ENCODE peak calls at places on chromosomes 1 and 21, in nine cellular contexts. One of them, this sample, is unnamed. For H3K27me3, the result is how much of the 10 kb centered on the place peaks cover.

GRCh38 chr1:212514056-212514614 is 81.4 kb downstream of the NENF start:
- DNase-seq in neuronal stem cell: no peak
- DNase-seq in CD8-positive, alpha-beta T cell: peak
- DNase-seq in HAP-1: no peak
- DNase-seq in tibial artery: peak
- DNase-seq in K562: peak
- DNase-seq in CD4-positive, alpha-beta T cell: no peak
- DNase-seq in GM23248: peak
- DNase-seq in BJ: no peak
- DNase-seq in this sample: no peak

GRCh38 chr1:31750858-31751638 is 13.1 kb downstream of the ADGRB2 start:
- DNase-seq in neuronal stem cell: no peak
- DNase-seq in CD8-positive, alpha-beta T cell: peak
- DNase-seq in HAP-1: no peak
- DNase-seq in tibial artery: no peak
- DNase-seq in K562: no peak
- DNase-seq in CD4-positive, alpha-beta T cell: no peak
- DNase-seq in GM23248: peak
- DNase-seq in BJ: peak
- DNase-seq in this sample: no peak

GRCh38 chr1:178686407-178686806 is 38.6 kb upstream of the RALGPS2 start:
- DNase-seq in neuronal stem cell: no peak
- DNase-seq in CD8-positive, alpha-beta T cell: no peak
- DNase-seq in HAP-1: no peak
- DNase-seq in tibial artery: no peak
- DNase-seq in K562: no peak
- DNase-seq in CD4-positive, alpha-beta T cell: no peak
- DNase-seq in GM23248: no peak
- DNase-seq in BJ: no peak
- DNase-seq in this sample: no peak

GRCh38 chr1:92408825-92409224 is 77.9 kb downstream of the GFI1 start:
- DNase-seq in neuronal stem cell: no peak
- DNase-seq in CD8-positive, alpha-beta T cell: no peak
- DNase-seq in HAP-1: no peak
- DNase-seq in tibial artery: no peak
- DNase-seq in K562: no peak
- DNase-seq in CD4-positive, alpha-beta T cell: no peak
- DNase-seq in GM23248: peak
- DNase-seq in BJ: no peak
- DNase-seq in this sample: no peak

GRCh38 chr1:46183926-46184557 is 7.8 kb upstream of the P3R3URF start:
- DNase-seq in neuronal stem cell: no peak
- DNase-seq in CD8-positive, alpha-beta T cell: peak
- DNase-seq in HAP-1: no peak
- DNase-seq in tibial artery: no peak
- DNase-seq in K562: no peak
- DNase-seq in CD4-positive, alpha-beta T cell: no peak
- DNase-seq in GM23248: peak
- DNase-seq in BJ: no peak
- DNase-seq in this sample: no peak

GRCh38 chr21:38322551-38322950 is 65.8 kb downstream of the KCNJ15 start:
- DNase-seq in neuronal stem cell: no peak
- DNase-seq in CD8-positive, alpha-beta T cell: no peak
- DNase-seq in HAP-1: no peak
- DNase-seq in tibial artery: no peak
- DNase-seq in K562: no peak
- DNase-seq in CD4-positive, alpha-beta T cell: no peak
- DNase-seq in GM23248: peak
- DNase-seq in BJ: no peak
- DNase-seq in this sample: no peak

GRCh38 chr1:228243093-228243492 is 35.2 kb downstream of the OBSCN start:
- DNase-seq in neuronal stem cell: no peak
- DNase-seq in CD8-positive, alpha-beta T cell: no peak
- DNase-seq in HAP-1: no peak
- DNase-seq in tibial artery: no peak
- DNase-seq in K562: no peak
- DNase-seq in CD4-positive, alpha-beta T cell: no peak
- DNase-seq in GM23248: no peak
- DNase-seq in BJ: no peak
- DNase-seq in this sample: no peak

GRCh38 chr1:44807364-44808062 is 362 bp upstream of the DYNLT4 start:
- DNase-seq in neuronal stem cell: peak
- DNase-seq in CD8-positive, alpha-beta T cell: peak
- DNase-seq in HAP-1: peak
- DNase-seq in tibial artery: peak
- DNase-seq in K562: peak
- DNase-seq in CD4-positive, alpha-beta T cell: peak
- DNase-seq in GM23248: peak
- DNase-seq in BJ: peak
- DNase-seq in this sample: peak

GRCh38 chr21:38258803-38259485 is 2.2 kb downstream of the KCNJ15 start:
- DNase-seq in neuronal stem cell: no peak
- DNase-seq in CD8-positive, alpha-beta T cell: no peak
- DNase-seq in HAP-1: no peak
- DNase-seq in tibial artery: no peak
- DNase-seq in K562: no peak
- DNase-seq in CD4-positive, alpha-beta T cell: no peak
- DNase-seq in GM23248: peak
- DNase-seq in BJ: no peak
- DNase-seq in this sample: no peak

GRCh38 chr1:48093147-48093546 is 96.0 kb upstream of the TRABD2B start:
- DNase-seq in neuronal stem cell: no peak
- DNase-seq in CD8-positive, alpha-beta T cell: no peak
- DNase-seq in HAP-1: no peak
- DNase-seq in tibial artery: no peak
- DNase-seq in K562: no peak
- DNase-seq in CD4-positive, alpha-beta T cell: no peak
- DNase-seq in GM23248: no peak
- DNase-seq in BJ: no peak
- DNase-seq in this sample: no peak

GRCh38 chr1:162371611-162372010 is 5.0 kb downstream of the SPATA46 start:
- DNase-seq in neuronal stem cell: no peak
- DNase-seq in CD8-positive, alpha-beta T cell: no peak
- DNase-seq in HAP-1: no peak
- DNase-seq in tibial artery: no peak
- DNase-seq in K562: no peak
- DNase-seq in CD4-positive, alpha-beta T cell: no peak
- DNase-seq in GM23248: peak
- DNase-seq in BJ: no peak
- DNase-seq in this sample: no peak

GRCh38 chr1:10635992-10636391 is 160.5 kb downstream of the CASZ1 start:
- DNase-seq in neuronal stem cell: no peak
- DNase-seq in CD8-positive, alpha-beta T cell: no peak
- DNase-seq in HAP-1: no peak
- DNase-seq in tibial artery: peak
- DNase-seq in K562: no peak
- DNase-seq in CD4-positive, alpha-beta T cell: no peak
- DNase-seq in GM23248: no peak
- DNase-seq in BJ: no peak
- DNase-seq in this sample: no peak

GRCh38 chr1:3819626-3820245 is 23.4 kb upstream of the LRRC47 start:
- DNase-seq in neuronal stem cell: no peak
- DNase-seq in CD8-positive, alpha-beta T cell: no peak
- DNase-seq in HAP-1: no peak
- DNase-seq in tibial artery: peak
- DNase-seq in K562: no peak
- DNase-seq in CD4-positive, alpha-beta T cell: no peak
- DNase-seq in GM23248: no peak
- DNase-seq in BJ: no peak
- DNase-seq in this sample: no peak

GRCh38 chr1:3820316-3820715 is 24.0 kb upstream of the LRRC47 start:
- DNase-seq in neuronal stem cell: no peak
- DNase-seq in CD8-positive, alpha-beta T cell: no peak
- DNase-seq in HAP-1: no peak
- DNase-seq in tibial artery: peak
- DNase-seq in K562: no peak
- DNase-seq in CD4-positive, alpha-beta T cell: no peak
- DNase-seq in GM23248: no peak
- DNase-seq in BJ: no peak
- DNase-seq in this sample: no peak

GRCh38 chr1:3821934-3822307 is 25.6 kb upstream of the LRRC47 start:
- DNase-seq in neuronal stem cell: no peak
- DNase-seq in CD8-positive, alpha-beta T cell: no peak
- DNase-seq in HAP-1: no peak
- DNase-seq in tibial artery: peak
- DNase-seq in K562: no peak
- DNase-seq in CD4-positive, alpha-beta T cell: no peak
- DNase-seq in GM23248: no peak
- DNase-seq in BJ: no peak
- DNase-seq in this sample: no peak

GRCh38 chr1:3822421-3822820 is 26.1 kb upstream of the LRRC47 start:
- DNase-seq in neuronal stem cell: no peak
- DNase-seq in CD8-positive, alpha-beta T cell: no peak
- DNase-seq in HAP-1: no peak
- DNase-seq in tibial artery: peak
- DNase-seq in K562: peak
- DNase-seq in CD4-positive, alpha-beta T cell: no peak
- DNase-seq in GM23248: no peak
- DNase-seq in BJ: no peak
- DNase-seq in this sample: no peak

DNA sequence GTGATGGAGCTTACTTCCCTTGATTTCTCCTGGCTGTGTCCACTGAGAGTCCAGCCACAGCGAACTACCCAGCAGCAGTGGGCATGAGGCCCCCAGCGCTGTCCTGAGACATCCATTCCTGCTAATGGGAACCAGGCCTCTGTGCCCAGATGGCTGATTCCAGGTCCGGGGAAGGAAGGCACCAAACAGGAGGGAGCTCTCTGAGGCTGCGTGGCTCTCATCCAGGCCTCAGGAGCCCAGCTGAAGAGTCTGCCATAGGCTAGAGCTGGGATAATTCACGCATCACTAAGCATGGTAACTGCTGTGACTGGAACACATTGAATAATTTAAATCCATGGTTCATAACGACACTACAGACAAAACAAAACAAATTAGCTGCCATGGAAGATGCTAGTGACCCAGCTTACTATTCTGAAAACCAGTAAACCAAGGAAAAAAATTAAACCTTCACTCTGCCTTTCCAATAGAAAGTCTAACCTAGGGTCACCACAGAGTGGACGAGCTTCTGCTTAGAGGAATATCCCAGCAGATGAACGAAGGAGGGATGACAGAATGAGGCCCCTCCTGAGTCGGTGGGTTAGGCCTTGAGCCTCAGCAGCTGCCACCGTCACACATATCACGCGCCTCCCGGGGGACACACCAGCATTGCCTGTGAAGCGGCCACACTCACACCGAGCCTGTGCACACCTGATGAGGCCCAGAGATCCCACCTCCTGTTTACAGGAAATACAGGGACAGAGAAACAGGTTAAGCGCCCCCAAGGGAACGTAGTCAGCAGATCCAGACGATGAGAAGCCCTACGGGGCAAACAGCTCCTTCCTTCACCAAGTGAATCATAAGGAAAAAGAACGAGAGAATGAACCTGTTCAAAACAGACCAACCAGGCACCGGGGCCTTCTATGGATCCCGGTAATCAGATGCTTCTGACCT is 25.0 kb upstream of the LRRC47 start:
- DNase-seq in neuronal stem cell: no peak
- DNase-seq in CD8-positive, alpha-beta T cell: no peak
- DNase-seq in HAP-1: no peak
- DNase-seq in tibial artery: peak
- DNase-seq in K562: no peak
- DNase-seq in CD4-positive, alpha-beta T cell: no peak
- DNase-seq in GM23248: no peak
- DNase-seq in BJ: no peak
- DNase-seq in this sample: no peak
- H3K27me3 ChIP-seq in neuronal stem cell: under half
- H3K27me3 ChIP-seq in CD8-positive, alpha-beta T cell: under half
- H3K27me3 ChIP-seq in HAP-1: under half
- H3K27me3 ChIP-seq in tibial artery: under half
- H3K27me3 ChIP-seq in K562: under half
- H3K27me3 ChIP-seq in CD4-positive, alpha-beta T cell: under half
- H3K27me3 ChIP-seq in GM23248: under half
- H3K27me3 ChIP-seq in BJ: under half
- H3K27me3 ChIP-seq in this sample: under half

GRCh38 chr1:205506409-205507196 is 2.1 kb downstream of the CDK18 start:
- DNase-seq in neuronal stem cell: no peak
- DNase-seq in CD8-positive, alpha-beta T cell: no peak
- DNase-seq in HAP-1: no peak
- DNase-seq in tibial artery: no peak
- DNase-seq in K562: no peak
- DNase-seq in CD4-positive, alpha-beta T cell: no peak
- DNase-seq in GM23248: no peak
- DNase-seq in BJ: no peak
- DNase-seq in this sample: no peak
- H3K27me3 ChIP-seq in neuronal stem cell: half or more
- H3K27me3 ChIP-seq in CD8-positive, alpha-beta T cell: under half
- H3K27me3 ChIP-seq in HAP-1: under half
- H3K27me3 ChIP-seq in tibial artery: under half
- H3K27me3 ChIP-seq in K562: half or more
- H3K27me3 ChIP-seq in CD4-positive, alpha-beta T cell: under half
- H3K27me3 ChIP-seq in GM23248: under half
- H3K27me3 ChIP-seq in BJ: under half
- H3K27me3 ChIP-seq in this sample: under half

DNA sequence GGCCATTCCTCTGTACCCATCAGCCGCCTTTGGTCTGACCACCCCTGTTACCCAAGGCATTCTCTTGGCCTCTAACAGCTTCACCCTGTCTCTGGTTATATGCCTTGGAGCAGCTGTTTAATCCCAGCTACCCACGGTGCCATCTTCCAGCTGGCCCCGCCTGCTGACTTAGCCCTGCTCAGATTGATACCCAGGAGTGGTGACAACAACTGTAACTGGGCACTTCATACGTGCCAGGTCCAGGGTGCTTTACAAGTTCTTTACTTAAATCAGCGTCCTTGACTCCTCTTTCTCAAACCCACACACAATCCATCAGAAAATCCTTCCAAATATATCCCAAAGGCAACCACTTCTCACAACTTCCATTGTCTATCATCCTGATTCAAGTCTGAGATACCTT is 37.2 kb upstream of the HMGB4 start:
- DNase-seq in neuronal stem cell: no peak
- DNase-seq in CD8-positive, alpha-beta T cell: no peak
- DNase-seq in HAP-1: no peak
- DNase-seq in tibial artery: no peak
- DNase-seq in K562: no peak
- DNase-seq in CD4-positive, alpha-beta T cell: no peak
- DNase-seq in GM23248: no peak
- DNase-seq in BJ: no peak
- DNase-seq in this sample: no peak
- H3K27me3 ChIP-seq in neuronal stem cell: under half
- H3K27me3 ChIP-seq in CD8-positive, alpha-beta T cell: under half
- H3K27me3 ChIP-seq in HAP-1: under half
- H3K27me3 ChIP-seq in tibial artery: under half
- H3K27me3 ChIP-seq in K562: under half
- H3K27me3 ChIP-seq in CD4-positive, alpha-beta T cell: under half
- H3K27me3 ChIP-seq in GM23248: under half
- H3K27me3 ChIP-seq in BJ: under half
- H3K27me3 ChIP-seq in this sample: under half

DNA sequence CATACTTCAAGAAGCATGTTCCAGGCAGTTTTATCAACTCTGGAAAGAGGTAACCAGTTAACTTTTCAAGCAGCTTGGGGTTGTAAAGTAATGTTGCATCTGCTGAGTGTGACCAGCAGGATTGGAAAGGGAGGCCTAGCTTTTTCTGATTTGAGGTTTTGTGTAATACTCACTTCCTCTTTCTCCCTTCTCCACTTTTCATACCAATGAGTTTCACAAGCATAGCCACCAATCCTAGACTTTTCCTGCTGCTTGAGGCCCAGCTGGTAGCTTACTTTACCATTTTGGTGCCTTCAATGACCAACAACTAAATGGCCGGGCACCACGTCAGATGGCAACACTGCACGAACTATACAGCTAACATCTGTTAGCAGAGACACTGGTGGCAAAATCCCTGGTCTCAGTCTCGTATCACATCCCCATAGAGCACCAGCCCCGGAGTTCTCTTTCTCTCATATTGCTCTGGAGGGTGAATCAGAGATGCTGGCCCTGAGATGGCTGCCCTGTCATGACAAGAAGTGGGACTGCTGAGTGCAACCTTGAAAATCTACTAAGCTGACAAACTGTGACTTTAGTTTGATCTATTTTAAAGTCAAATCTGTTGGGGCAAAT is 14.8 kb upstream of the GPR88 start:
- DNase-seq in neuronal stem cell: no peak
- DNase-seq in CD8-positive, alpha-beta T cell: no peak
- DNase-seq in HAP-1: no peak
- DNase-seq in tibial artery: no peak
- DNase-seq in K562: no peak
- DNase-seq in CD4-positive, alpha-beta T cell: no peak
- DNase-seq in GM23248: no peak
- DNase-seq in BJ: no peak
- DNase-seq in this sample: no peak
- H3K27me3 ChIP-seq in neuronal stem cell: under half
- H3K27me3 ChIP-seq in CD8-positive, alpha-beta T cell: under half
- H3K27me3 ChIP-seq in HAP-1: under half
- H3K27me3 ChIP-seq in tibial artery: under half
- H3K27me3 ChIP-seq in K562: under half
- H3K27me3 ChIP-seq in CD4-positive, alpha-beta T cell: under half
- H3K27me3 ChIP-seq in GM23248: under half
- H3K27me3 ChIP-seq in BJ: under half
- H3K27me3 ChIP-seq in this sample: under half

This sample was measured in GM06990.